ENCODE peak calls at places on chromosomes 11 and 22, in nine cellular contexts. U is astrocyte of the cerebellum, M is HCT116, X is colonic mucosa, A is Caco-2, D is HL-60, O is AG04450, N is retinal pigment epithelial cell, T is spleen. B is an unnamed sample.

GRCh38 chr11:134730596-134731538 is 318.8 kb upstream of the B3GAT1 start:
- DNase-seq in U (no peak), M (no peak), X (no peak), A (no peak), D (no peak), O (no peak), N (no peak), T (no peak), B (no peak)

GRCh38 chr11:9573775-9574555 is 495 bp downstream of the WEE1 start:
- DNase-seq in U (no peak), M (no peak), X (peak), A (no peak), D (peak), O (no peak), N (no peak), T (peak), B (no peak)

GRCh38 chr11:9210922-9211320 is 54.2 kb downstream of the DENND5A start:
- DNase-seq in U (no peak), M (no peak), X (no peak), A (no peak), D (no peak), O (no peak), N (no peak), T (no peak), B (peak)

GRCh38 chr11:119019996-119020395 is 1.4 kb downstream of the TRAPPC4 start:
- DNase-seq in U (no peak), M (no peak), X (peak), A (no peak), D (peak), O (no peak), N (no peak), T (no peak), B (no peak)

GRCh38 chr22:19291218-19291579 is 320 bp downstream of the CLTCL1 start:
- DNase-seq in U (no peak), M (no peak), X (peak), A (peak), D (peak), O (no peak), N (no peak), T (no peak), B (no peak)

GRCh38 chr11:86955111-86955673 is at the start of gene FZD4:
- DNase-seq in U (peak), M (peak), X (peak), A (peak), D (no peak), O (peak), N (no peak), T (peak), B (no peak)

GRCh38 chr11:111462329-111462728 is 49.9 kb downstream of the BTG4 start:
- DNase-seq in U (no peak), M (no peak), X (no peak), A (no peak), D (no peak), O (no peak), N (no peak), T (no peak), B (no peak)

GRCh38 chr11:1202154-1202775 is 20.6 kb upstream of the MUC5B start:
- DNase-seq in U (no peak), M (no peak), X (no peak), A (peak), D (peak), O (no peak), N (no peak), T (peak), B (no peak)

GRCh38 chr11:77270921-77271320 is 30.6 kb downstream of the GDPD4 start:
- DNase-seq in U (no peak), M (no peak), X (no peak), A (no peak), D (no peak), O (no peak), N (no peak), T (no peak), B (no peak)

GRCh38 chr11:47243454-47243853 is 5.2 kb downstream of the ACP2 start:
- DNase-seq in U (no peak), M (no peak), X (no peak), A (no peak), D (no peak), O (no peak), N (no peak), T (no peak), B (no peak)

GRCh38 chr22:37425800-37426531 is 1.3 kb downstream of the ELFN2 start:
- DNase-seq in U (no peak), M (no peak), X (no peak), A (no peak), D (peak), O (no peak), N (no peak), T (no peak), B (no peak)

GRCh38 chr11:97739892-97740782 is 1280.6 kb upstream of the CNTN5 start:
- DNase-seq in U (peak), M (no peak), X (no peak), A (no peak), D (no peak), O (peak), N (no peak), T (no peak), B (no peak)

GRCh38 chr11:126257764-126258163 is 10.9 kb downstream of the SRPRA start:
- DNase-seq in U (peak), M (no peak), X (no peak), A (no peak), D (no peak), O (peak), N (no peak), T (no peak), B (no peak)

GRCh38 chr11:65448418-65449196 is 26.0 kb downstream of the NEAT1 start:
- DNase-seq in U (no peak), M (no peak), X (no peak), A (peak), D (no peak), O (no peak), N (no peak), T (no peak), B (no peak)

GRCh38 chr22:45478108-45478771 is 24.4 kb upstream of the FBLN1 start:
- DNase-seq in U (peak), M (no peak), X (no peak), A (peak), D (no peak), O (peak), N (no peak), T (peak), B (no peak)

GRCh38 chr11:19419813-19420212 is 179.1 kb upstream of the E2F8 start:
- DNase-seq in U (no peak), M (no peak), X (no peak), A (peak), D (no peak), O (no peak), N (no peak), T (no peak), B (no peak)

GRCh38 chr11:88534185-88534584 is 196.6 kb upstream of the CTSC start:
- DNase-seq in U (no peak), M (no peak), X (no peak), A (no peak), D (no peak), O (no peak), N (no peak), T (no peak), B (no peak)

GRCh38 chr11:2846056-2846455 is 39.5 kb downstream of the CDKN1C start:
- DNase-seq in U (no peak), M (no peak), X (no peak), A (no peak), D (no peak), O (no peak), N (no peak), T (no peak), B (no peak)

GRCh38 chr11:19800714-19801519 is 88.3 kb downstream of the NAV2 start:
- DNase-seq in U (no peak), M (no peak), X (no peak), A (no peak), D (no peak), O (no peak), N (no peak), T (no peak), B (no peak)

GRCh38 chr11:94504689-94505293 is 7.5 kb upstream of the C11orf97 start:
- DNase-seq in U (peak), M (peak), X (no peak), A (no peak), D (peak), O (peak), N (no peak), T (no peak), B (no peak)

GRCh38 chr11:62176766-62177165 is 13.2 kb upstream of the SCGB1D1 start:
- DNase-seq in U (no peak), M (no peak), X (no peak), A (no peak), D (no peak), O (no peak), N (no peak), T (no peak), B (no peak)

GRCh38 chr11:62471603-62472002 is 52.8 kb downstream of the SCGB1A1 start:
- DNase-seq in U (no peak), M (no peak), X (no peak), A (no peak), D (no peak), O (no peak), N (no peak), T (no peak), B (no peak)

GRCh38 chr11:46537851-46538295 is 56.0 kb downstream of the AMBRA1 start:
- DNase-seq in U (peak), M (peak), X (peak), A (peak), D (peak), O (peak), N (no peak), T (no peak), B (peak)

GRCh38 chr11:103656382-103656781 is 380.1 kb upstream of the DDI1 start:
- DNase-seq in U (no peak), M (no peak), X (no peak), A (no peak), D (no peak), O (no peak), N (no peak), T (no peak), B (no peak)

GRCh38 chr22:45997077-45997774 is 20.3 kb upstream of the WNT7B start:
- DNase-seq in U (peak), M (no peak), X (peak), A (no peak), D (peak), O (peak), N (no peak), T (peak), B (no peak)

GRCh38 chr11:9344046-9344680 is 29.8 kb upstream of the TMEM41B start:
- DNase-seq in U (no peak), M (no peak), X (no peak), A (no peak), D (no peak), O (no peak), N (peak), T (no peak), B (no peak)

GRCh38 chr22:35555351-35555915 is 14.8 kb downstream of the RASD2 start:
- DNase-seq in U (no peak), M (no peak), X (no peak), A (no peak), D (no peak), O (no peak), N (no peak), T (no peak), B (no peak)

GRCh38 chr11:118672865-118673264 is 6.6 kb downstream of the TREH start:
- DNase-seq in U (no peak), M (no peak), X (no peak), A (no peak), D (no peak), O (no peak), N (no peak), T (no peak), B (no peak)

GRCh38 chr11:109698237-109698636 is 276.2 kb downstream of the C11orf87 start:
- DNase-seq in U (no peak), M (no peak), X (no peak), A (no peak), D (no peak), O (no peak), N (no peak), T (no peak), B (no peak)

GRCh38 chr22:19019029-19019678 is 83.1 kb upstream of the PRODH start:
- DNase-seq in U (no peak), M (no peak), X (no peak), A (no peak), D (no peak), O (no peak), N (no peak), T (no peak), B (no peak)

GRCh38 chr22:39351689-39352214 is 2.0 kb downstream of the SYNGR1 start:
- DNase-seq in U (peak), M (no peak), X (no peak), A (no peak), D (peak), O (no peak), N (no peak), T (peak), B (no peak)

GRCh38 chr11:62548545-62549335 is 2.1 kb upstream of the AHNAK start:
- DNase-seq in U (no peak), M (no peak), X (peak), A (peak), D (no peak), O (no peak), N (no peak), T (no peak), B (no peak)

GRCh38 chr11:107683807-107684206 is 28.0 kb downstream of the SLN start:
- DNase-seq in U (no peak), M (peak), X (no peak), A (no peak), D (no peak), O (no peak), N (no peak), T (no peak), B (no peak)

GRCh38 chr11:107468596-107468995 is 11.0 kb upstream of the CWF19L2 start:
- DNase-seq in U (no peak), M (no peak), X (no peak), A (no peak), D (peak), O (peak), N (no peak), T (no peak), B (no peak)

GRCh38 chr11:23991140-23991539 is 505.7 kb upstream of the LUZP2 start:
- DNase-seq in U (peak), M (no peak), X (no peak), A (no peak), D (no peak), O (peak), N (peak), T (no peak), B (no peak)

GRCh38 chr11:2867722-2868548 is 17.6 kb downstream of the CDKN1C start:
- DNase-seq in U (no peak), M (no peak), X (no peak), A (no peak), D (no peak), O (no peak), N (no peak), T (no peak), B (no peak)

DNA sequence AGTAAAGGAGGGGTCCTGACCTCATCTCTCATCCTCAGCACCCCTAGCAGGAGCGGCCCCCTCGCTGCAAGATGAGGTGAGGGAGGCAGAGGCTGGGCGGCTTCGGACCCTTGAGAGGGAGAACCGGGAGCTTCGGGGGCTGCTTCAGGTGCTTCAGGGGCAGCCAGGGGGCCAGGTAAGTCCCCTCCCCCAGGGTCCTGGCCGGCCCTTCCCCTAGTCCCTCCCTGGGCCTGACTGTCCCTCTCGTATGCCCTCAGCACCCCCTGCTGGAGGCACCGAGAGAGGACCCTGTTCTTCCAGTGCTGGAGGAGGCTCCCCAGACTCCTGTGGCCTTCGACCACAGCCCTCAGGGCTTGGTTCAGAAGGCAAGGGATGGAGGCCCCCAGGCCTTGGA is 3.7 kb downstream of the CCDC88B start:
- DNase-seq in U (no peak), M (no peak), X (peak), A (no peak), D (peak), O (no peak), N (no peak), T (peak), B (no peak)
- TF ChIP-seq CTCF in U (no peak), M (no peak), X (peak), A (peak), D (no peak), O (peak), N (peak), T (no peak), B (peak)

GRCh38 chr11:33692013-33692504 is 8.6 kb downstream of the C11orf91 start:
- DNase-seq in U (peak), M (peak), X (peak), A (no peak), D (no peak), O (peak), N (peak), T (no peak), B (no peak)
- H3K4me3 ChIP-seq in U (peak), M (no peak), X (no peak), A (no peak), D (no peak), O (peak), N (peak), T (no peak), B (no peak)

DNA sequence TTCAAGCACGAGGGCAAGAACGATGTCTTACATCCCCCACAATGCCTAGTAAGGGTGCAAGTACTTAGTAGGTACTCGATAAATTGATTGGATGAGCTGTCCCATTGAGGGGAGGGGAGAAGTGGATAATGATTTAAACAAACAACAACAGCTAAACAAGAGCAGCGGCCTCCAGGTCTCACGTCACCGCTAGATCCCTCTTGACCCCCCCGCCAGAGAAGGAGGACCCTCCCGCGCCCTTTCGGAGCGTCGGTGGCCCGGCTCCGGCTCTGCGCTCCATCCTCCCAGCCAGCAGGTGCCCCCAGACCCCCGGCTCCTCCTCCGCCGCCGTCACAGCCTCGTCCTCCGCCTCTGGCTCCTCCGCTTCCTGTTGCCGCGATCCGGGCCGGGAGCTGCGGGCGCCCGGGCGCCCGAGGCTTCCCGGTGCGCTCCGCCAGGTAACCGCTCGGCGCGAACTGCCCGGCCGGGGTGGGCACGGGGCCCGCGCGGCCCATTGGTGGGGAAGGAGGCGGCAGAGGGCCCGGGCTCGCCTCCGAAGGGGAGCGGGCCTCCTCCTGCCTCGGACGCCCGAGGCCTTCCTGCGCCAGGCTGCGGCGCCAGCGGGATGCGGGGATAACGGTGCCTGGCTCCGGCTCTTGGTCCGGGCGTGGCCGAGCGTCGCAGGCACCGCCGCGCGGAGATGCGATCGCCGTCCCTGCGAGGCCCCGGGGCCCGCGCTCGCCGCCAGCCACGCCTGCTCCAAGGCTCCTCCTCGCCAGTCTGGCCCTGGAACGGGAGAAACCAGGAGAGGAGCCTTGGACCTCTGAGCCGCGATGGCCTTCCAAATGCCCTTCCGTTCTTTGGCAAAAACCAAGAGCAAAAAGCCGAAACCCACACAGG is at the start of gene TLCD5:
- DNase-seq in U (no peak), M (peak), X (no peak), A (peak), D (no peak), O (no peak), N (no peak), T (peak), B (no peak)
- TF ChIP-seq CTCF in U (no peak), M (no peak), X (no peak), A (no peak), D (no peak), O (peak), N (peak), T (no peak), B (no peak)

GRCh38 chr11:17719940-17720795 is 797 bp downstream of the MYOD1 start:
- DNase-seq in U (no peak), M (no peak), X (no peak), A (no peak), D (peak), O (no peak), N (no peak), T (no peak), B (no peak)
- H3K4me3 ChIP-seq in U (peak), M (no peak), X (no peak), A (no peak), D (no peak), O (no peak), N (peak), T (peak), B (no peak)